ENCODE peak calls at places on chromosomes 16 and 17, in four cellular contexts. S, E, P and L are unnamed samples. For H3K27me3, the result is how much of the 10 kb centered on the place peaks cover.

GRCh38 chr16:6929868-6930267 is 402.8 kb upstream of the RBFOX1 start:
- DNase-seq in E (no peak), S (no peak), P (peak), L (no peak)

GRCh38 chr17:13429201-13429600 is 172.5 kb downstream of the HS3ST3A1 start:
- DNase-seq in P (peak), S (no peak), E (no peak), L (no peak)

GRCh38 chr17:61464121-61464905 is 12.1 kb downstream of the TBX4 start:
- DNase-seq in P (no peak), S (no peak), E (no peak), L (no peak)

GRCh38 chr17:33436321-33436720 is 143.2 kb upstream of the ASIC2 start:
- DNase-seq in P (peak), E (no peak), S (no peak), L (no peak)

GRCh38 chr17:78822552-78822951 is 18.1 kb downstream of the USP36 start:
- DNase-seq in S (no peak), E (no peak), P (no peak), L (no peak)

GRCh38 chr16:26963109-26963508 is 103.6 kb upstream of the C16orf82 start:
- DNase-seq in P (peak), S (peak), E (no peak), L (no peak)

GRCh38 chr17:10205549-10206185 is 7.3 kb upstream of the GAS7 start:
- DNase-seq in E (no peak), S (no peak), P (no peak), L (no peak)

GRCh38 chr17:60493847-60494321 is 32.2 kb downstream of the APPBP2 start:
- DNase-seq in E (no peak), P (no peak), S (no peak), L (no peak)

GRCh38 chr17:80529904-80530292 is 14.7 kb upstream of the RPTOR start:
- DNase-seq in S (no peak), E (no peak), P (peak), L (no peak)

GRCh38 chr17:79019631-79020584 is 4.1 kb upstream of the C1QTNF1 start:
- DNase-seq in S (peak), P (peak), E (peak), L (peak)

GRCh38 chr16:17194190-17194780 is 276.5 kb downstream of the XYLT1 start:
- DNase-seq in P (peak), S (peak), E (peak), L (peak)

GRCh38 chr16:31409433-31409832 is 16.3 kb downstream of the ITGAD start:
- DNase-seq in S (no peak), P (no peak), E (no peak), L (no peak)

GRCh38 chr16:2532494-2533141 is 1.4 kb upstream of the CEMP1 start:
- DNase-seq in E (no peak), S (peak), P (peak), L (peak)

GRCh38 chr16:46629331-46629843 is 8.2 kb upstream of the SHCBP1 start:
- DNase-seq in P (peak), S (peak), E (no peak), L (no peak)

GRCh38 chr17:55233840-55234239 is 30.9 kb upstream of the HLF start:
- DNase-seq in P (no peak), E (no peak), S (no peak), L (no peak)

GRCh38 chr16:30921748-30922419 is 1.5 kb upstream of the FBXL19 start:
- DNase-seq in P (peak), S (peak), E (peak), L (peak)

GRCh38 chr16:50972899-50973298 is 178.2 kb downstream of the SALL1 start:
- DNase-seq in E (no peak), S (no peak), P (no peak), L (no peak)

GRCh38 chr17:12402963-12403622 is 262.6 kb upstream of the MYOCD start:
- DNase-seq in E (no peak), P (peak), S (no peak), L (no peak)

GRCh38 chr17:9726291-9726690 is 65.1 kb downstream of the DHRS7C start:
- DNase-seq in S (no peak), E (no peak), P (no peak), L (no peak)

GRCh38 chr16:88013766-88014165 is 62.5 kb downstream of the BANP start:
- DNase-seq in P (no peak), S (no peak), E (no peak), L (no peak)

GRCh38 chr17:67212231-67212630 is 32.8 kb downstream of the HELZ start:
- DNase-seq in S (no peak), E (no peak), P (no peak), L (no peak)

GRCh38 chr17:38749222-38750043 is 1.3 kb upstream of the PCGF2 start:
- DNase-seq in S (peak), P (peak), E (no peak), L (no peak)

GRCh38 chr17:1360975-1361374 is 39.0 kb downstream of the YWHAE start:
- DNase-seq in S (no peak), P (no peak), E (no peak), L (no peak)

GRCh38 chr17:81904600-81905423 is 2.8 kb downstream of the NPB start:
- DNase-seq in E (no peak), P (no peak), S (no peak), L (no peak)

GRCh38 chr17:46853896-46854444 is 2.6 kb downstream of the WNT9B start:
- DNase-seq in P (peak), E (no peak), S (no peak), L (no peak)

GRCh38 chr17:54864636-54865420 is 35.8 kb upstream of the TOM1L1 start:
- DNase-seq in E (no peak), P (no peak), S (peak), L (no peak)

GRCh38 chr17:77497578-77497934 is 356.8 kb downstream of the SEC14L1 start:
- DNase-seq in E (no peak), S (no peak), P (no peak), L (no peak)

GRCh38 chr16:4936991-4937781 is at the start of gene PPL:
- DNase-seq in E (no peak), S (peak), P (peak), L (no peak)

GRCh38 chr17:59361916-59362810 is 30.7 kb downstream of the YPEL2 start:
- DNase-seq in E (peak), S (no peak), P (no peak), L (peak)

GRCh38 chr17:76747716-76748360 is 9.9 kb downstream of the MFSD11 start:
- DNase-seq in P (no peak), S (peak), E (no peak), L (no peak)

GRCh38 chr16:85847681-85848601 is 48.4 kb downstream of the COX4I1 start:
- DNase-seq in P (no peak), S (no peak), E (no peak), L (no peak)

GRCh38 chr17:50749243-50749642 is 18.1 kb downstream of the ANKRD40CL start:
- DNase-seq in E (no peak), P (no peak), S (no peak), L (no peak)

GRCh38 chr17:4087911-4088693 is 54.7 kb downstream of the ZZEF1 start:
- DNase-seq in S (no peak), P (no peak), E (no peak), L (no peak)

GRCh38 chr17:13346996-13347762 is 254.6 kb downstream of the HS3ST3A1 start:
- DNase-seq in E (no peak), S (no peak), P (peak), L (no peak)

GRCh38 chr17:44502598-44503079 is 567 bp downstream of the GPATCH8 start:
- DNase-seq in E (no peak), P (peak), S (no peak), L (no peak)

GRCh38 chr16:69798466-69798865 is 36.3 kb downstream of the WWP2 start:
- DNase-seq in S (peak), E (no peak), P (peak), L (no peak)

GRCh38 chr16:81424761-81425160 is 19.8 kb upstream of the CMIP start:
- DNase-seq in E (no peak), S (no peak), P (peak), L (no peak)
- H3K27ac ChIP-seq in E (no peak), S (no peak), P (no peak), L (no peak)

GRCh38 chr17:40795019-40795667 is 4.6 kb downstream of the KRT28 start:
- DNase-seq in E (no peak), P (no peak), S (no peak), L (no peak)

GRCh38 chr17:40791808-40792436 is 7.8 kb downstream of the KRT28 start:
- DNase-seq in E (no peak), S (peak), P (peak), L (no peak)

GRCh38 chr17:40794466-40794865 is 5.3 kb downstream of the KRT28 start:
- DNase-seq in E (no peak), P (no peak), S (no peak), L (no peak)

GRCh38 chr17:40791116-40791515 is 8.6 kb downstream of the KRT28 start:
- DNase-seq in E (no peak), P (no peak), S (no peak), L (no peak)

GRCh38 chr17:40793800-40794199 is 6.0 kb downstream of the KRT28 start:
- DNase-seq in E (no peak), S (no peak), P (no peak), L (no peak)
- H3K27me3 ChIP-seq in E (under half), S (under half), P (under half), L (under half)

DNA sequence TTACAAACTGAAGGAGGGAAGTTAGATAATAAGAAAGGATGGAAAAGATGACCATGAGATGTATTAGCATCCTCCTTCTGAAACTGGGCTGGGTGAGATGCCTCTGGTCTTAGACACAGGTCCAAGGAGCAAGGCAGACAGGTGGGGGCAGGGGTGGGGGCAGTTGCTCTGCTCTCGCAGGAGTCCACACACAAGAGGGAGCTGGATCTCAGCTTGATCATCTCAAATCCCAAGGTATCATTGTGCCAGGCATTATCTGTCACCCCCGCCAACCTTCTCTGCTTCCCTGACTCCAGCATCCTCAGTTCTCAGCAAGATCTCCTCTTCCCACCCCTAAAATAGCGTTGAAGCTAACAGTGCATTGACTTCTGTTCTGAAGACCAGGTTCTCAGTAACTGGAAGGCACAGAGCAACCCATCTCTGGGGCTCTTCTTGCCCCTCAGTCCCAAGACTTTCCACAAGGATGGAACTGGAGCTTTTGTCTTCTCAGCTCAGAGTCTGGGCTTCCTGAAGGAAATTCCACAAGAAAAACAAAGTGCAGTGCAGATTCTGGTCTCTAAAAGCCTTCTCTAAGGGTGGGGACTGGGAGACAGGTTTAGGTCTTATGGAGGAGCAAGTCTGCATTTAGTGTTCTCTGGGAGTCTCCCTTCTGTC is 1.6 kb downstream of the FLOT2 start:
- DNase-seq in S (no peak), E (no peak), P (no peak), L (no peak)
- H3K27ac ChIP-seq in S (peak), E (peak), P (no peak), L (peak)

GRCh38 chr16:66220766-66221165 is 145.7 kb upstream of the CDH5 start:
- DNase-seq in E (no peak), P (no peak), S (no peak), L (no peak)
- H3K27me3 ChIP-seq in E (under half), P (under half), S (under half), L (under half)

GRCh38 chr16:84504420-84505248 is at the start of gene MEAK7:
- DNase-seq in S (peak), E (peak), P (peak), L (peak)
- H3K27ac ChIP-seq in S (peak), E (peak), P (peak), L (peak)

GRCh38 chr17:74371653-74372147 is 4.4 kb downstream of the GPR142 start:
- DNase-seq in E (no peak), P (no peak), S (no peak), L (no peak)

GRCh38 chr17:74372426-74372825 is 5.1 kb downstream of the GPR142 start:
- DNase-seq in S (no peak), E (no peak), P (no peak), L (no peak)

GRCh38 chr17:74369221-74369620 is 1.9 kb downstream of the GPR142 start:
- DNase-seq in P (no peak), E (peak), S (no peak), L (peak)

GRCh38 chr17:74368341-74369152 is 1.2 kb downstream of the GPR142 start:
- DNase-seq in P (peak), E (peak), S (peak), L (peak)

DNA sequence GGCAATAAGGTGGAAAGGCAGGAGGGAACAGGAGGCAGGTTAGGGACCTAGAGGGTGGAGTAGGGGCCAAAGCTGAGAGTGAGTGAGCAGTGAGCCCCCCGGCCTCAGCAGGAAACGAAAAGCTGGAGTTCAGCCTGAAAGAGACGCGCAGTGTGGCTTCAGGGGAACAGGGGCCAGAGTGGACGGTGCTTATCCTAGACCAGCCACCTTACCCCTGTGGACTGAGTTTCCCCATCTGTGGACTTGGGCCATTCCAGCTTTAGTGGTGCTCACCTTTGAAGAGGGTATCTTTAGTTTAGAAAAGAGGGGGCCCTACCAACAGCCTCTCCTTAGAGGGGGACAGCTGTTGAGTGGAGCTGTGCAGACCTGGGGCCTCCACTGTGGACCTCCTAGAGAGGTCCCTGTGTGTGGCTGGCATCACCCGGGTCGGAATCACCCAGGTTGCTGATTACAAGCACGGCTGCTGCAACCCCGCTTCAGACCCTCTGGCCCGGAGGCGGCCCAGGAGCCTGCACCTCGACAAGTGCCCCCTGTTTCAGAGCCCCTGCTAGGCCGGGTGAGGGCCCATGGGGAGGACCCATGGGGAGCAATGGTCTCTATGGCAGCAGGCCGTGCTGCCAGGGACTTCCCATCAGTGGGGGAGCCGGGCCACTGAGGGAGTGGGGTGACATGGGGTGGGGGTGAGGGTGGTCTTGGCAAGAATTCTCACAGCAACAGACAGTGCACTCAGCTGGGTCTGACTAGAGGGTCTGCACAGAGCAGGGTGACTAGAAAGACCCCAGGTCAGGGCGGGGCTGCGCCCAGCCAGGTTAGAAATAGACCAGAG is 2.6 kb downstream of the GPR142 start:
- DNase-seq in S (no peak), P (no peak), E (no peak), L (no peak)
- H3K27me3 ChIP-seq in S (under half), P (under half), E (under half), L (under half)